ENCODE peak calls at places on chromosomes 7 and 10, in ten cellular contexts. One of them, this sample, is unnamed. For H3K36me3, the result is how much of the 10 kb centered on the place peaks cover.

GRCh38 chr7:82506702-82507101 is 63.1 kb upstream of the CACNA2D1 start:
- DNase-seq in tibial artery: peak
- DNase-seq in colonic mucosa: no peak
- DNase-seq in heart left ventricle: peak
- DNase-seq in mucosa of descending colon: peak
- DNase-seq in heart right ventricle: peak
- DNase-seq in tibial nerve: no peak
- DNase-seq in CD8-positive, alpha-beta T cell: no peak
- DNase-seq in spleen: no peak
- DNase-seq in Peyer's patch: no peak
- DNase-seq in this sample: no peak

GRCh38 chr10:91901784-91902677 is 7.3 kb downstream of the FGFBP3 start:
- DNase-seq in colonic mucosa: peak
- DNase-seq in mucosa of descending colon: no peak
- DNase-seq in Peyer's patch: no peak
- DNase-seq in heart right ventricle: no peak
- DNase-seq in CD8-positive, alpha-beta T cell: no peak
- DNase-seq in tibial nerve: no peak
- DNase-seq in spleen: no peak
- DNase-seq in tibial artery: no peak
- DNase-seq in heart left ventricle: no peak
- DNase-seq in this sample: peak

GRCh38 chr7:50473531-50473930 is 23.4 kb upstream of the FIGNL1 start:
- DNase-seq in heart left ventricle: no peak
- DNase-seq in tibial artery: no peak
- DNase-seq in spleen: no peak
- DNase-seq in CD8-positive, alpha-beta T cell: no peak
- DNase-seq in mucosa of descending colon: no peak
- DNase-seq in tibial nerve: no peak
- DNase-seq in Peyer's patch: no peak
- DNase-seq in heart right ventricle: no peak
- DNase-seq in colonic mucosa: no peak
- DNase-seq in this sample: no peak

GRCh38 chr7:116211913-116212596 is 1.7 kb downstream of the TES start:
- DNase-seq in mucosa of descending colon: no peak
- DNase-seq in spleen: no peak
- DNase-seq in Peyer's patch: no peak
- DNase-seq in heart left ventricle: no peak
- DNase-seq in heart right ventricle: no peak
- DNase-seq in colonic mucosa: no peak
- DNase-seq in tibial artery: no peak
- DNase-seq in CD8-positive, alpha-beta T cell: no peak
- DNase-seq in tibial nerve: no peak
- DNase-seq in this sample: no peak

GRCh38 chr10:131082991-131083465 is 228.5 kb downstream of the TCERG1L start:
- DNase-seq in heart left ventricle: no peak
- DNase-seq in mucosa of descending colon: no peak
- DNase-seq in tibial artery: no peak
- DNase-seq in tibial nerve: no peak
- DNase-seq in heart right ventricle: no peak
- DNase-seq in spleen: peak
- DNase-seq in Peyer's patch: no peak
- DNase-seq in colonic mucosa: no peak
- DNase-seq in CD8-positive, alpha-beta T cell: no peak
- DNase-seq in this sample: no peak

GRCh38 chr10:15719899-15720634 is at the start of gene ITGA8:
- DNase-seq in mucosa of descending colon: peak
- DNase-seq in Peyer's patch: no peak
- DNase-seq in tibial nerve: no peak
- DNase-seq in heart left ventricle: peak
- DNase-seq in CD8-positive, alpha-beta T cell: no peak
- DNase-seq in colonic mucosa: peak
- DNase-seq in tibial artery: no peak
- DNase-seq in heart right ventricle: peak
- DNase-seq in spleen: peak
- DNase-seq in this sample: no peak

GRCh38 chr7:110898516-110898915 is 192.4 kb upstream of the LRRN3 start:
- DNase-seq in spleen: no peak
- DNase-seq in colonic mucosa: no peak
- DNase-seq in heart left ventricle: no peak
- DNase-seq in tibial artery: no peak
- DNase-seq in CD8-positive, alpha-beta T cell: no peak
- DNase-seq in heart right ventricle: no peak
- DNase-seq in tibial nerve: no peak
- DNase-seq in Peyer's patch: no peak
- DNase-seq in mucosa of descending colon: no peak
- DNase-seq in this sample: no peak

GRCh38 chr7:36155811-36156361 is 2.8 kb downstream of the EEPD1 start:
- DNase-seq in spleen: no peak
- DNase-seq in colonic mucosa: peak
- DNase-seq in tibial artery: peak
- DNase-seq in heart right ventricle: peak
- DNase-seq in tibial nerve: no peak
- DNase-seq in Peyer's patch: no peak
- DNase-seq in heart left ventricle: peak
- DNase-seq in mucosa of descending colon: no peak
- DNase-seq in CD8-positive, alpha-beta T cell: no peak
- DNase-seq in this sample: no peak

GRCh38 chr7:21934824-21935223 is 10.9 kb downstream of the CDCA7L start:
- DNase-seq in heart left ventricle: no peak
- DNase-seq in tibial nerve: no peak
- DNase-seq in colonic mucosa: no peak
- DNase-seq in CD8-positive, alpha-beta T cell: no peak
- DNase-seq in Peyer's patch: no peak
- DNase-seq in heart right ventricle: no peak
- DNase-seq in tibial artery: no peak
- DNase-seq in spleen: no peak
- DNase-seq in mucosa of descending colon: no peak
- DNase-seq in this sample: no peak

GRCh38 chr10:116627386-116627933 is 6.7 kb downstream of the PNLIPRP2 start:
- DNase-seq in heart left ventricle: peak
- DNase-seq in mucosa of descending colon: no peak
- DNase-seq in tibial nerve: no peak
- DNase-seq in colonic mucosa: peak
- DNase-seq in CD8-positive, alpha-beta T cell: no peak
- DNase-seq in spleen: no peak
- DNase-seq in tibial artery: no peak
- DNase-seq in Peyer's patch: no peak
- DNase-seq in heart right ventricle: no peak
- DNase-seq in this sample: no peak

GRCh38 chr7:40572810-40573470 is 438.1 kb downstream of the SUGCT start:
- DNase-seq in CD8-positive, alpha-beta T cell: no peak
- DNase-seq in colonic mucosa: no peak
- DNase-seq in heart right ventricle: no peak
- DNase-seq in tibial nerve: no peak
- DNase-seq in spleen: no peak
- DNase-seq in Peyer's patch: no peak
- DNase-seq in mucosa of descending colon: no peak
- DNase-seq in tibial artery: no peak
- DNase-seq in heart left ventricle: no peak
- DNase-seq in this sample: no peak

GRCh38 chr7:17680026-17680425 is 260.3 kb downstream of the SNX13 start:
- DNase-seq in colonic mucosa: peak
- DNase-seq in heart left ventricle: no peak
- DNase-seq in heart right ventricle: no peak
- DNase-seq in spleen: no peak
- DNase-seq in tibial artery: peak
- DNase-seq in tibial nerve: no peak
- DNase-seq in Peyer's patch: no peak
- DNase-seq in mucosa of descending colon: no peak
- DNase-seq in CD8-positive, alpha-beta T cell: no peak
- DNase-seq in this sample: no peak

GRCh38 chr7:23242935-23243334 is 3.6 kb upstream of the GPNMB start:
- DNase-seq in heart left ventricle: no peak
- DNase-seq in mucosa of descending colon: no peak
- DNase-seq in colonic mucosa: no peak
- DNase-seq in CD8-positive, alpha-beta T cell: no peak
- DNase-seq in heart right ventricle: no peak
- DNase-seq in tibial nerve: no peak
- DNase-seq in tibial artery: no peak
- DNase-seq in Peyer's patch: no peak
- DNase-seq in spleen: no peak
- DNase-seq in this sample: no peak

GRCh38 chr10:59644841-59645240 is 64.8 kb downstream of the SLC16A9 start:
- DNase-seq in heart right ventricle: no peak
- DNase-seq in Peyer's patch: no peak
- DNase-seq in CD8-positive, alpha-beta T cell: no peak
- DNase-seq in tibial artery: no peak
- DNase-seq in tibial nerve: no peak
- DNase-seq in heart left ventricle: no peak
- DNase-seq in mucosa of descending colon: no peak
- DNase-seq in spleen: no peak
- DNase-seq in colonic mucosa: no peak
- DNase-seq in this sample: no peak

DNA sequence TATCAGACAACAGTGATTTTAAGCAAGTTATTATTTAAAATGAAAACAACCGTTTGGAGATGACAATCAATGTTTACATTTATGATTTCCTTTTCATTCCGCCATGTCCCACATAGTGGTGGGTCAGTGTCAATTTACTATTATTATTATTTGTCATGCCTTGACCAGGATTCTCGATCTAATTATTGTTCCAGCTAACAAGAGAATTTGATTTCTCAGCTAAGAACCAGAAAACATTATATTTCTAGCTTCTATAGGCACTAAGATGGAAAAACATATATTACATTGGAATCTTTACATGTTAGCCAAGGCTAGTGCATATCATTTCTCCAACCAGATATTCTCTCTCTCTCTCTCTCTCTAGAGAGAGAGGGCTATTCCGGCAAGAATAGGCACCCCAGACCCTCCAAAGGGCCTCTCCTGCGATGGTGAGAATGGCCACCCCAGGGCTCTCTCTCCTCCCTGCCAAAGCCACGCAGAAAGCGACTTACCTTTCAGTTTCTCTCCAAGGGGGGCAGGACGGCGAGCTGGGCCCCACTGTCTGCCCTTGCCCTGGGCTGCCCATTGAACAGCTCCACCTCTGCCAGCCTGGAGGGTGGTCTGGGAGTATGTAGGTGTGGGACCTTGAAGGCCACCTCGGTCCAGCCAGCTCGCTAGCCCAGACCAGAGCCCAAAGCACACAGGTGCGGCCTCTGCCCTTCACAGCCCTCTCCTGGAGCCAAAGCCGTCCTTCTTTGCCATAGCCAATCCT is 2.4 kb downstream of the HOXA3 start:
- DNase-seq in Peyer's patch: no peak
- DNase-seq in heart left ventricle: no peak
- DNase-seq in heart right ventricle: no peak
- DNase-seq in tibial artery: no peak
- DNase-seq in tibial nerve: no peak
- DNase-seq in colonic mucosa: peak
- DNase-seq in mucosa of descending colon: peak
- DNase-seq in spleen: peak
- DNase-seq in CD8-positive, alpha-beta T cell: no peak
- DNase-seq in this sample: no peak
- H3K4me3 ChIP-seq in Peyer's patch: peak
- H3K4me3 ChIP-seq in heart left ventricle: no peak
- H3K4me3 ChIP-seq in heart right ventricle: no peak
- H3K4me3 ChIP-seq in tibial artery: peak
- H3K4me3 ChIP-seq in tibial nerve: peak
- H3K4me3 ChIP-seq in colonic mucosa: peak
- H3K4me3 ChIP-seq in mucosa of descending colon: peak
- H3K4me3 ChIP-seq in spleen: no peak
- H3K4me3 ChIP-seq in CD8-positive, alpha-beta T cell: peak
- H3K4me3 ChIP-seq in this sample: peak

DNA sequence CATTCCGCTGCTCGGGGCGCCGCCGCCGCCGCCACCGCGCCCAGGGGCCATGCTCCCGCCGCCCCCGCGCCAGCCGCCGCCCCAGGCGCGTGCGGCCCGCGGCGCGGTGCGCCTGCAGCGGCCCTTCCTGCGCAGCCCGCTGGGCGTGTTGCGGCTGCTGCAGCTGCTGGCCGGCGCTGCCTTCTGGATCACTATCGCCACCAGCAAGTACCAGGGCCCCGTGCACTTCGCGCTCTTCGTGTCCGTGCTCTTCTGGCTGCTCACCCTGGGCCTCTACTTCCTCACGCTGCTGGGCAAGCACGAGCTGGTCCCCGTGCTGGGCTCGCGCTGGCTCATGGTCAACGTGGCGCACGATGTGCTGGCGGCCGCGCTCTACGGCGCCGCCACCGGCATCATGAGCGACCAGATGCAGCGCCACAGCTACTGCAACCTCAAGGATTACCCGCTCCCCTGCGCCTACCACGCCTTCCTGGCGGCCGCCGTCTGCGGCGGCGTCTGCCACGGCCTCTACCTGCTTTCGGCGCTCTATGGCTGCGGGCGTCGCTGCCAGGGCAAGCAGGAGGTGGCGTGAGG is 384 bp downstream of the MARVELD1 start:
- DNase-seq in tibial nerve: peak
- DNase-seq in tibial artery: peak
- DNase-seq in Peyer's patch: peak
- DNase-seq in mucosa of descending colon: peak
- DNase-seq in CD8-positive, alpha-beta T cell: peak
- DNase-seq in spleen: peak
- DNase-seq in colonic mucosa: peak
- DNase-seq in heart right ventricle: peak
- DNase-seq in heart left ventricle: peak
- DNase-seq in this sample: no peak
- TF ChIP-seq CTCF in tibial nerve: no peak
- TF ChIP-seq CTCF in tibial artery: no peak
- TF ChIP-seq CTCF in Peyer's patch: no peak
- TF ChIP-seq CTCF in mucosa of descending colon: no peak
- TF ChIP-seq CTCF in CD8-positive, alpha-beta T cell: no peak
- TF ChIP-seq CTCF in spleen: no peak
- TF ChIP-seq CTCF in colonic mucosa: no peak
- TF ChIP-seq CTCF in heart right ventricle: no peak
- TF ChIP-seq CTCF in heart left ventricle: peak
- TF ChIP-seq CTCF in this sample: peak

DNA sequence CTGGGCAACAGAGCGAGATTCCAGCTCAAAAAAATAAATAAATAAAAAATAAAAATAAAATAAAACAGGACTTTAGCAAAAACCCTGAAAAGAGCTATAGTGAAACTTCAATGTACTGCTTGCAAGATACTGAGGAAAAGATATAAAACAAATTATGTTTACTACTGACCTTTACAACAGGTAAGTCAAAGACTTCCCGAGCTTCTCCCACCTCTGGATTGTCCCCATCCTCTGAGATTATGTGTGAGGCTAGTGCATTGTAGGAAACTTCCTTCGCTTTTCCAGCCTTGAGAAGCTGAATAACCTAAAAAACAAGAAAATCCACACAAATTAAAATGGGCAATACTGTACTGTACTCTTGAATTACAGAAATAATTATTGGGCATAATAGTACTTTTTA is 4.4 kb downstream of the PAXIP1 start:
- DNase-seq in Peyer's patch: peak
- DNase-seq in mucosa of descending colon: no peak
- DNase-seq in heart left ventricle: no peak
- DNase-seq in spleen: no peak
- DNase-seq in heart right ventricle: no peak
- DNase-seq in tibial nerve: no peak
- DNase-seq in colonic mucosa: no peak
- DNase-seq in CD8-positive, alpha-beta T cell: no peak
- DNase-seq in tibial artery: no peak
- DNase-seq in this sample: no peak
- H3K36me3 ChIP-seq in Peyer's patch: under half
- H3K36me3 ChIP-seq in mucosa of descending colon: under half
- H3K36me3 ChIP-seq in heart left ventricle: under half
- H3K36me3 ChIP-seq in spleen: half or more
- H3K36me3 ChIP-seq in heart right ventricle: under half
- H3K36me3 ChIP-seq in tibial nerve: under half
- H3K36me3 ChIP-seq in colonic mucosa: under half
- H3K36me3 ChIP-seq in CD8-positive, alpha-beta T cell: under half
- H3K36me3 ChIP-seq in tibial artery: under half
- H3K36me3 ChIP-seq in this sample: under half

GRCh38 chr7:27148776-27149641 is 1.4 kb upstream of the HOXA6 start:
- DNase-seq in heart right ventricle: no peak
- DNase-seq in Peyer's patch: no peak
- DNase-seq in tibial artery: no peak
- DNase-seq in mucosa of descending colon: no peak
- DNase-seq in CD8-positive, alpha-beta T cell: no peak
- DNase-seq in heart left ventricle: no peak
- DNase-seq in tibial nerve: no peak
- DNase-seq in spleen: peak
- DNase-seq in colonic mucosa: peak
- DNase-seq in this sample: no peak
- H3K4me3 ChIP-seq in heart right ventricle: no peak
- H3K4me3 ChIP-seq in Peyer's patch: peak
- H3K4me3 ChIP-seq in tibial artery: peak
- H3K4me3 ChIP-seq in mucosa of descending colon: peak
- H3K4me3 ChIP-seq in CD8-positive, alpha-beta T cell: no peak
- H3K4me3 ChIP-seq in heart left ventricle: no peak
- H3K4me3 ChIP-seq in tibial nerve: peak
- H3K4me3 ChIP-seq in spleen: no peak
- H3K4me3 ChIP-seq in colonic mucosa: peak
- H3K4me3 ChIP-seq in this sample: peak